ENCODE peak calls at places on chromosomes 16 and 17, in seven cellular contexts. Z is natural killer cell treated with Interleukin-12 subunit alpha and Interleukin-12 subunit beta and Interleukin-15 and Interleukin-18, amount 100 ng/mL, for 72 hours; Y is AG20443; K is pancreas; D is NCI-H1092; V is heart right ventricle; S is activated T-helper 9 cell treated with anti-CD3 and anti-CD28 coated beads, Interleukin-2, amount 50 U/mL, for 16 hours. A is an unnamed sample.

GRCh38 chr17:82781894-82782274 is 30.0 kb downstream of the TBCD start:
- DNase-seq in V (peak), Y (peak), D (peak), S (peak), K (peak), Z (peak), A (peak)

GRCh38 chr16:69301861-69302260 is 9.3 kb upstream of the VPS4A start:
- DNase-seq in S (no peak), D (no peak), Y (no peak), V (no peak), Z (no peak), K (no peak), A (no peak)

GRCh38 chr16:82082543-82083244 is 47.6 kb downstream of the HSD17B2 start:
- DNase-seq in V (no peak), S (no peak), D (no peak), K (no peak), Y (no peak), Z (no peak), A (no peak)

GRCh38 chr16:47634126-47634525 is 173.0 kb downstream of the PHKB start:
- DNase-seq in D (no peak), S (no peak), Y (no peak), Z (no peak), V (no peak), K (no peak), A (no peak)

GRCh38 chr17:41678411-41678906 is 10.2 kb upstream of the EIF1 start:
- DNase-seq in D (no peak), V (no peak), S (no peak), K (no peak), Y (peak), Z (no peak), A (no peak)

GRCh38 chr16:10526962-10527361 is 53.4 kb downstream of the EMP2 start:
- DNase-seq in V (no peak), D (no peak), K (no peak), Y (no peak), Z (no peak), S (no peak), A (no peak)

GRCh38 chr17:79991140-79991923 is 44.3 kb downstream of the TBC1D16 start:
- DNase-seq in Z (peak), K (peak), V (peak), S (peak), Y (peak), D (peak), A (peak)

GRCh38 chr17:34998205-34998604 is 17.9 kb downstream of the LIG3 start:
- DNase-seq in Z (peak), Y (peak), V (peak), D (peak), K (peak), S (peak), A (peak)

GRCh38 chr17:46772013-46772878 is 46.2 kb downstream of the WNT3 start:
- DNase-seq in S (no peak), Y (peak), Z (peak), K (peak), V (no peak), D (no peak), A (no peak)

GRCh38 chr16:3652373-3653037 is 2.0 kb upstream of the DNASE1 start:
- DNase-seq in Z (peak), V (no peak), Y (no peak), S (no peak), D (no peak), K (no peak), A (no peak)

GRCh38 chr17:4968166-4968915 is 724 bp upstream of the SPAG7 start:
- DNase-seq in V (no peak), D (no peak), Y (no peak), Z (no peak), S (peak), K (peak), A (peak)